ENCODE peak calls at places on chromosomes 13 and 19, in seven cellular contexts. One of them, this sample, is unnamed.

GRCh38 chr19:45782162-45782623 is at the start of gene DMPK:
- DNase-seq in cardiac muscle cell: peak
- DNase-seq in endodermal cell: no peak
- DNase-seq in ovary: peak
- DNase-seq in AG04450: no peak
- DNase-seq in nephron progenitor cell: no peak
- DNase-seq in astrocyte of the cerebellum: no peak
- DNase-seq in this sample: peak

GRCh38 chr13:51148223-51148951 is 37.3 kb upstream of the C13orf42 start:
- DNase-seq in endodermal cell: peak
- DNase-seq in cardiac muscle cell: no peak
- DNase-seq in astrocyte of the cerebellum: no peak
- DNase-seq in ovary: no peak
- DNase-seq in AG04450: no peak
- DNase-seq in nephron progenitor cell: peak
- DNase-seq in this sample: no peak

GRCh38 chr13:74114202-74114601 is 20.0 kb downstream of the KLF12 start:
- DNase-seq in AG04450: no peak
- DNase-seq in astrocyte of the cerebellum: no peak
- DNase-seq in endodermal cell: no peak
- DNase-seq in cardiac muscle cell: no peak
- DNase-seq in nephron progenitor cell: no peak
- DNase-seq in ovary: no peak
- DNase-seq in this sample: no peak

GRCh38 chr13:104286566-104287290 is 1220.5 kb upstream of the SLC10A2 start:
- DNase-seq in cardiac muscle cell: no peak
- DNase-seq in endodermal cell: peak
- DNase-seq in AG04450: no peak
- DNase-seq in astrocyte of the cerebellum: no peak
- DNase-seq in ovary: no peak
- DNase-seq in nephron progenitor cell: no peak
- DNase-seq in this sample: no peak

GRCh38 chr13:51674276-51674675 is 90.0 kb downstream of the WDFY2 start:
- DNase-seq in AG04450: no peak
- DNase-seq in ovary: no peak
- DNase-seq in astrocyte of the cerebellum: no peak
- DNase-seq in nephron progenitor cell: no peak
- DNase-seq in cardiac muscle cell: no peak
- DNase-seq in endodermal cell: peak
- DNase-seq in this sample: no peak

GRCh38 chr19:31274266-31274963 is 74.8 kb downstream of the TSHZ3 start:
- DNase-seq in endodermal cell: no peak
- DNase-seq in ovary: no peak
- DNase-seq in cardiac muscle cell: no peak
- DNase-seq in AG04450: no peak
- DNase-seq in nephron progenitor cell: no peak
- DNase-seq in astrocyte of the cerebellum: no peak
- DNase-seq in this sample: no peak

GRCh38 chr19:29841209-29841558 is 29.4 kb downstream of the CCNE1 start:
- DNase-seq in endodermal cell: no peak
- DNase-seq in AG04450: no peak
- DNase-seq in cardiac muscle cell: no peak
- DNase-seq in ovary: no peak
- DNase-seq in astrocyte of the cerebellum: no peak
- DNase-seq in nephron progenitor cell: no peak
- DNase-seq in this sample: no peak

GRCh38 chr19:11046608-11047354 is 42.5 kb upstream of the LDLR start:
- DNase-seq in astrocyte of the cerebellum: no peak
- DNase-seq in AG04450: no peak
- DNase-seq in nephron progenitor cell: no peak
- DNase-seq in ovary: no peak
- DNase-seq in cardiac muscle cell: no peak
- DNase-seq in endodermal cell: no peak
- DNase-seq in this sample: no peak

GRCh38 chr13:47147784-47148062 is 250.9 kb upstream of the HTR2A start:
- DNase-seq in nephron progenitor cell: no peak
- DNase-seq in endodermal cell: no peak
- DNase-seq in AG04450: no peak
- DNase-seq in astrocyte of the cerebellum: no peak
- DNase-seq in cardiac muscle cell: no peak
- DNase-seq in ovary: no peak
- DNase-seq in this sample: no peak

GRCh38 chr19:39780894-39781293 is 2.2 kb downstream of the LEUTX start:
- DNase-seq in AG04450: no peak
- DNase-seq in endodermal cell: no peak
- DNase-seq in cardiac muscle cell: no peak
- DNase-seq in ovary: no peak
- DNase-seq in astrocyte of the cerebellum: no peak
- DNase-seq in nephron progenitor cell: no peak
- DNase-seq in this sample: no peak

DNA sequence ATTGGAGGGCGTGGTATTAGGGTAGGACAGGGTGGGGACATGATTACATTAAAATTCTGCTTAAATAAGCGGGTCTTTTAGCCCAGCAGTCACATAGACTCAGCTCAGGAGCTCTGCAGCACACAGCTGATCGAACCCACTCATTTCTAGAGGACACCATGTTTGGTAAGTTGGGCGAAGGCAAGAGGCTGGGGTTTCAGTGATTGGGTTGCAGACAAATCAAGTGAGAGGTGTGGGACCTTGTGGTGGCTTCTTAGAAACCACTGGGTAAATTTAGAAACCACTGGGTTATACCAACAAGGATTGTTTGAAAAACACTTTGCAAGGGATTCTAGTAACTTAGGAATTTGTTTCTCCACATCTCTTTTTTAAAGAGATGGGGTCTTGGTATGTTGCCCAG is at the start of gene LEUTX:
- DNase-seq in astrocyte of the cerebellum: no peak
- DNase-seq in AG04450: no peak
- DNase-seq in endodermal cell: no peak
- DNase-seq in cardiac muscle cell: no peak
- DNase-seq in nephron progenitor cell: no peak
- DNase-seq in ovary: no peak
- DNase-seq in this sample: no peak
- TF ChIP-seq CTCF in astrocyte of the cerebellum: no peak
- TF ChIP-seq CTCF in AG04450: no peak
- TF ChIP-seq CTCF in endodermal cell: no peak
- TF ChIP-seq CTCF in cardiac muscle cell: no peak
- TF ChIP-seq CTCF in nephron progenitor cell: no peak
- TF ChIP-seq CTCF in ovary: no peak
- TF ChIP-seq CTCF in this sample: no peak

DNA sequence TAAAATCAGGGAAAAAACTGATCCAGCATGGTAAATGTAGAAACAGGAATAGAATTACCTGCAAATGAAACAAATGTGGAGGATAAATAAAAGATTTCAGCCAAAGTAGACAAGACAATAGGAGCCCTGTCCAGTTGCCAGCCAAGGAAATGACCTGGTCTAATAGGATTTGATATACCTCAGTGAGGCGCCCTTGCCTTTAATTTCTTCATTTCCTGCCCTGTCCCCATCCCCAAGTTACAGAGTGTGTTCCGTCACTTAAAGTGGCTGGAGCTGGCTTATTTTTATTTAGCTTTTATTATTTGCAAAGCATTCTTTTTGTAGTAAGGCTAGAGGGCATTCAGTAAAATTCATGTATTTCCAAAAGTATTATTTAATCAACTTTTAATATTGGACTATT is 1022.0 kb downstream of the EFNB2 start:
- DNase-seq in nephron progenitor cell: no peak
- DNase-seq in ovary: no peak
- DNase-seq in endodermal cell: no peak
- DNase-seq in cardiac muscle cell: no peak
- DNase-seq in astrocyte of the cerebellum: no peak
- DNase-seq in AG04450: no peak
- DNase-seq in this sample: no peak
- TF ChIP-seq CTCF in nephron progenitor cell: no peak
- TF ChIP-seq CTCF in ovary: no peak
- TF ChIP-seq CTCF in endodermal cell: no peak
- TF ChIP-seq CTCF in cardiac muscle cell: no peak
- TF ChIP-seq CTCF in astrocyte of the cerebellum: no peak
- TF ChIP-seq CTCF in AG04450: no peak
- TF ChIP-seq CTCF in this sample: no peak

DNA sequence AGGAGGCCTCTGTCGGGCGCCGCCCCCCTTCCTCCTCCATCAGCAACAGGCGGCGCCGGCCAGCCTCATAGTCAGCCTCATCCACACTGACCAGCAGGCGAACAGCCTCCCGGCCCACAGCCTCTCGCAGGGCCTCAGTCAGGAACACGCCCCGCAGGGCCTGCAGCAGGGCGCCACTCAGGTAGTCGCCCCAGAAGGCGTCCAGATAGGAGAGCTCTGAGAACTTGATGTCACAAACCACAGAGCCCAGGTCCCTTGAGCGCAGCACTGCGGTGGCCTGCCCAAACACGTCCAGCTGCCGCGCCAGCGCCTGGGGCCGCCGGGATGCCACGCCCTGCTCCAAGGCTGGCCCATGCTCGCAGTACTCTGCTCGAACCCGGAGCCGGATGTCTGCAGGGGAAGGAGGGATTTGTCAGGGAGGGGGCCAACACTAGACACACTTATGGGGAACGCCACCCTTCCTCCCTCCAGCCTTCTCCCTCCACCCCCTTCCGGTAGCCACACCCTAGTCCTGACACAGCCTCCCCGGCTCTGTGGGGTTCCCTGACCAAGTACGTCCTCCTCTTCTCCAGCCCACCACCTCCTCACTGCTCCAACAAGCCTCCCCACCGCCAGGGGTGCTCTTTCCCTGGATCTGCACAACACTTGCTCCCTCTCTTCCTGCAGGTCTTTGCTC is 17.9 kb downstream of the DEDD2 start:
- DNase-seq in nephron progenitor cell: no peak
- DNase-seq in ovary: no peak
- DNase-seq in AG04450: no peak
- DNase-seq in astrocyte of the cerebellum: no peak
- DNase-seq in cardiac muscle cell: no peak
- DNase-seq in endodermal cell: peak
- DNase-seq in this sample: peak
- TF ChIP-seq CTCF in nephron progenitor cell: no peak
- TF ChIP-seq CTCF in ovary: no peak
- TF ChIP-seq CTCF in AG04450: no peak
- TF ChIP-seq CTCF in astrocyte of the cerebellum: no peak
- TF ChIP-seq CTCF in cardiac muscle cell: no peak
- TF ChIP-seq CTCF in endodermal cell: no peak
- TF ChIP-seq CTCF in this sample: no peak

GRCh38 chr19:13804830-13805683 is 9.8 kb downstream of the ZSWIM4 start:
- DNase-seq in endodermal cell: peak
- DNase-seq in astrocyte of the cerebellum: no peak
- DNase-seq in nephron progenitor cell: peak
- DNase-seq in ovary: no peak
- DNase-seq in cardiac muscle cell: peak
- DNase-seq in AG04450: no peak
- DNase-seq in this sample: peak
- TF ChIP-seq CTCF in endodermal cell: peak
- TF ChIP-seq CTCF in astrocyte of the cerebellum: peak
- TF ChIP-seq CTCF in nephron progenitor cell: peak
- TF ChIP-seq CTCF in ovary: no peak
- TF ChIP-seq CTCF in cardiac muscle cell: peak
- TF ChIP-seq CTCF in AG04450: peak
- TF ChIP-seq CTCF in this sample: peak